ENCODE peak calls at places on chromosome 22, in six cellular contexts. F, K, Y, I, T and C are unnamed samples.
A peak's percentile ranks its signal among the peaks of the same experiment; 100 is the strongest.

GRCh38 chr22:49784987-49785614 is 42.6 kb downstream of the BRD1 start:
- DNase-seq in F (no peak), I (no peak), T (no peak), Y (no peak), K (no peak), C (no peak)

GRCh38 chr22:33328789-33329296 is 270.7 kb upstream of the SYN3 start:
- DNase-seq in K (peak; percentile 64), T (no peak), Y (no peak), I (no peak), F (peak; percentile 86), C (no peak)

GRCh38 chr22:38453065-38453672 is 1.8 kb downstream of the KCNJ4 start:
- DNase-seq in T (no peak), Y (no peak), F (no peak), K (no peak), I (no peak), C (no peak)

GRCh38 chr22:39292002-39292401 is 27.4 kb downstream of the RPL3 start:
- DNase-seq in Y (no peak), T (no peak), I (no peak), F (no peak), K (no peak), C (no peak)

GRCh38 chr22:22111267-22111751 is 128.7 kb upstream of the TOP3B start:
- DNase-seq in I (no peak), T (no peak), F (peak; percentile 95), K (peak; percentile 41), Y (no peak), C (no peak)

GRCh38 chr22:43726296-43726695 is 85.8 kb downstream of the EFCAB6 start:
- DNase-seq in Y (no peak), K (no peak), T (no peak), F (peak; percentile 11), I (no peak), C (no peak)

GRCh38 chr22:20648306-20648903 is 125.5 kb upstream of the SERPIND1 start:
- DNase-seq in I (no peak), T (peak; percentile 11), K (no peak), F (no peak), Y (peak; percentile 10), C (no peak)

GRCh38 chr22:20399866-20400605 is 6.1 kb downstream of the ZNF74 start:
- DNase-seq in I (no peak), F (no peak), T (no peak), Y (no peak), K (no peak), C (no peak)

GRCh38 chr22:37742374-37743092 is 45.7 kb downstream of the TRIOBP start:
- DNase-seq in I (no peak), K (peak; percentile 94), Y (no peak), F (peak; percentile 91), T (no peak), C (no peak)

GRCh38 chr22:23569716-23570115 is 10.4 kb downstream of the IGLL1 start:
- DNase-seq in I (no peak), T (no peak), K (no peak), Y (no peak), F (no peak), C (no peak)

GRCh38 chr22:22814666-22815396 is 72.8 kb upstream of the IGLL5 start:
- DNase-seq in T (no peak), F (no peak), K (no peak), Y (no peak), I (no peak), C (no peak)

GRCh38 chr22:37686002-37686982 is at the start of gene NOL12:
- DNase-seq in I (peak; percentile 92), F (peak; percentile 86), K (peak; percentile 94), Y (peak; percentile 90), T (peak; percentile 91), C (peak; percentile 92)

GRCh38 chr22:40215266-40215665 is 37.5 kb downstream of the TNRC6B start:
- DNase-seq in K (no peak), Y (peak; percentile 22), T (peak; percentile 45), F (no peak), I (no peak), C (no peak)

GRCh38 chr22:27996529-27996925 is 77.5 kb upstream of the PITPNB start:
- DNase-seq in T (no peak), I (no peak), Y (no peak), K (no peak), F (no peak), C (no peak)

GRCh38 chr22:46011627-46012181 is 34.7 kb upstream of the WNT7B start:
- DNase-seq in F (no peak), K (no peak), I (no peak), T (no peak), Y (no peak), C (no peak)

GRCh38 chr22:27576815-27577564 is 224.6 kb downstream of the MN1 start:
- DNase-seq in T (no peak), I (no peak), F (peak; percentile 70), Y (no peak), K (peak; percentile 75), C (no peak)

GRCh38 chr22:27267145-27267544 is 534.4 kb downstream of the MN1 start:
- DNase-seq in K (no peak), Y (no peak), F (no peak), I (no peak), T (no peak), C (no peak)

GRCh38 chr22:38762607-38763006 is 6.8 kb upstream of the SUN2 start:
- DNase-seq in F (no peak), Y (no peak), I (no peak), T (no peak), K (no peak), C (no peak)

GRCh38 chr22:40426671-40427070 is 56.3 kb downstream of the SGSM3 start:
- DNase-seq in F (peak; percentile 88), K (peak; percentile 53), T (no peak), Y (no peak), I (no peak), C (no peak)

GRCh38 chr22:50016308-50016987 is 3.9 kb upstream of the IL17REL start:
- DNase-seq in I (no peak), T (no peak), Y (no peak), K (no peak), F (no peak), C (no peak)

GRCh38 chr22:32270641-32271369 is 15.7 kb upstream of the SLC5A4 start:
- DNase-seq in Y (no peak), K (no peak), T (no peak), I (no peak), F (no peak), C (no peak)
- H3K14ac ChIP-seq in Y (no peak overlapping the region), K (no peak overlapping the region), T (no peak overlapping the region), I (peak overlapping the region; percentile 27), F (no peak overlapping the region), C (no peak overlapping the region)

DNA sequence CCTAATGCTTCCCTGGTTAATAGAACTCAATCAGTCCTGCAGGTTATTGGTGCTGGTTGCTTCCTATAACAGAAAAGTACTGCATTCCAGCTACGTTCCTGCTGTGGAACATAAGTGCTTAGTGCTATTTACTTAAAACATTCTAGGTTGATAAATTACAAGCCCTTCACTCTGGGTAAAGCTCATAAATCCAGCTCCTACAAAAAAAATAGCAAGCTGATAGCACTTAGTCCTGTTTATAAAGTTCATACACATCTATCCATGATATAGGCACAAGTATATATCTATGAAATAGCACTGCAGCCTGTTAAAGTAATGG is 26.7 kb downstream of the NF2 start:
- DNase-seq in T (no peak), K (no peak), Y (no peak), I (no peak), F (no peak), C (no peak)
- H3K14ac ChIP-seq in T (no peak overlapping the region), K (no peak overlapping the region), Y (no peak overlapping the region), I (no peak overlapping the region), F (no peak overlapping the region), C (no peak overlapping the region)

DNA sequence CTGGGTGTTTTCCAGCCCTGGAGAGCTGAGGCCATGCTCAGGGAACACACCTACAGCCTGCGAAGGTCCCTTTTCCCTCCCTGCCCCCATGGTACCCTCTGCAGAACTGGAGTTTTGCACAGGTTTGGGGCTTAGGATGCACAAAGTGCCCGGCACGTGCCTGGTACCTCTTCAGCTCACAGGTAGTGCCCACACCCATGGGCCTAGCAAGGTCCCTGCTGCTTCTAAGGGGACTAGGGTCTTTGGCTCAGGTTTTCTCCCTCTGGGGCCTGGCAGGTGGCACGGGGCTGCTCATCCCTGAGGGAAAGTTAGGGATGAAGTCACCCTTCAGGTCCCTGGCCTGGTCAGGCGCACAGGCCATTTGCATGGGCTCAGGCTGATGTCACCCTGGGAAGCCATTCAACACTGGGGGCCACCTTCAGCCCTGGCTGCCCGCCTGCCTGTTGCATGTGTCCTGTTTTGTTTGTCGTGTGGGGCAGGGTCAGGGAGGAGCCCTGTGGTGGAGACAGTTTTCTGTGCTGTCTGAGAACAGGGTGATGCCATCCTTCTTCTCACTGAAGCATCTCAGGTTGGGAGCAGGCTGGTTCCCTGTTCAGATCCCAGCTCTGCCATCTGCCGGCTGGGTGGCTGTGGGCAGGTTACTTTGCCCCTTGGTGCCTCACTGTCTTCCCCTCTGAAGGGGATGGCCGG is 68.3 kb upstream of the CRYBB3 start:
- DNase-seq in K (no peak), Y (no peak), T (no peak), I (no peak), F (no peak), C (no peak)
- H3K14ac ChIP-seq in K (no peak overlapping the region), Y (no peak overlapping the region), T (no peak overlapping the region), I (peak overlapping the region; percentile 82), F (no peak overlapping the region), C (no peak overlapping the region)

DNA sequence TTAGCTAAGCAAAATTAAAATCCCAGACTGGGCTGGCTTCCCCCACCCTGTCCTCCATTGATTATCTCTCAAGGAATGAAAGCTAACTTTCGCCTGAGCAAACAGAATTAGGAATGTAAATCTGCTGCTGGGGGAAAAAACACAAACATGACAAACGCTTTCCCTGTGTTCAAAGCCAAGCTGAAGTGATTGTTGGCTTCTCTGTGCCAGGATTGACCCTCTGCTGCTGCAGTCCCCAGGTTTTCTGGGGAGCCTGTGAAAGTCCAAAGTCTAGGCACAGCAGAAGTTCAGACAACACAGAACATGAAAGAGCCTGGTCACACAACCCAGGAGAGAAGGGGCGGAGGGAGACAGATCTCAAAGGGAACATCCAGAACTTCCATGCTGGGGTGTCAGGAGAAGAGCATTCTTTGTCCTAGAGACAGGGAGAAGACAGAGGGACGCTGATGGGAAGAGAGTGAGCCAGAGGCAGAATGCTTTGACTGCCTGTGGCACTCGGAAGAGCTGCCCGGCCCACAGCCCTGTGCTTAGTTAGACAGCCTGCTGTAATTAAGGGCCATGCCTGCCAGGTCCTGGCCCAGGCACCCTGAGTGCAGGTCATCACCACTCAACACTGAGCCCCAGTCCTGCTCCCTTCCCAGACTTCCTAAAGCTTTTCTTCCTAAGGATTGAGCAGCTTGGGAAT is 6.9 kb downstream of the PATZ1 start:
- DNase-seq in T (no peak), K (no peak), Y (no peak), I (no peak), F (no peak), C (no peak)
- H3K14ac ChIP-seq in T (no peak overlapping the region), K (peak overlapping the region; percentile 2), Y (no peak overlapping the region), I (no peak overlapping the region), F (no peak overlapping the region), C (no peak overlapping the region)

GRCh38 chr22:44990810-44991209 is 19.0 kb downstream of the PHF21B start:
- DNase-seq in I (no peak), T (no peak), Y (no peak), F (no peak), K (no peak), C (no peak)
- H3K14ac ChIP-seq in I (no peak overlapping the region), T (no peak overlapping the region), Y (no peak overlapping the region), F (no peak overlapping the region), K (no peak overlapping the region), C (no peak overlapping the region)